ENCODE peak calls at places on chromosomes 16 and 17, in eight cellular contexts. J, E, G, W, X, I, N and A are unnamed samples. For H3K4me1, the result is how much of the 10 kb centered on the place peaks cover.

GRCh38 chr17:65545708-65546523 is 15.5 kb downstream of the AXIN2 start:
- DNase-seq in J (no peak), E (peak), G (no peak), W (no peak), X (no peak), I (no peak), N (no peak), A (peak)

GRCh38 chr17:80772906-80773242 is 218.8 kb upstream of the CHMP6 start:
- DNase-seq in J (no peak), E (no peak), G (no peak), W (no peak), X (no peak), I (no peak), N (no peak), A (no peak)

GRCh38 chr16:86836503-86837125 is 258.3 kb downstream of the FOXL1 start:
- DNase-seq in J (no peak), E (no peak), G (peak), W (no peak), X (peak), I (no peak), N (no peak), A (peak)

GRCh38 chr17:78117027-78117981 is 11.3 kb downstream of the TMC6 start:
- DNase-seq in J (peak), E (peak), G (no peak), W (no peak), X (no peak), I (no peak), N (no peak), A (peak)

GRCh38 chr17:28180449-28180848 is 138.0 kb downstream of the NLK start:
- DNase-seq in J (no peak), E (no peak), G (peak), W (no peak), X (no peak), I (no peak), N (no peak), A (no peak)

GRCh38 chr17:8807070-8807550 is 7.9 kb upstream of the MFSD6L start:
- DNase-seq in J (no peak), E (no peak), G (peak), W (no peak), X (no peak), I (no peak), N (peak), A (no peak)

GRCh38 chr17:27543958-27544349 is 87.0 kb upstream of the LGALS9 start:
- DNase-seq in J (no peak), E (no peak), G (no peak), W (no peak), X (no peak), I (no peak), N (no peak), A (no peak)

GRCh38 chr17:57109393-57110151 is 24.5 kb downstream of the AKAP1 start:
- DNase-seq in J (peak), E (peak), G (no peak), W (peak), X (no peak), I (no peak), N (no peak), A (no peak)

GRCh38 chr16:71882505-71883192 is 1.3 kb downstream of the ZNF821 start:
- DNase-seq in J (peak), E (peak), G (peak), W (peak), X (peak), I (peak), N (peak), A (peak)

GRCh38 chr17:79033741-79034501 is 10.0 kb downstream of the C1QTNF1 start:
- DNase-seq in J (no peak), E (no peak), G (no peak), W (no peak), X (no peak), I (no peak), N (no peak), A (peak)

GRCh38 chr16:73289232-73289631 is 241.3 kb upstream of the ZFHX3 start:
- DNase-seq in J (no peak), E (no peak), G (no peak), W (no peak), X (no peak), I (no peak), N (no peak), A (no peak)

GRCh38 chr17:13931752-13932477 is 137.4 kb upstream of the COX10 start:
- DNase-seq in J (peak), E (no peak), G (peak), W (no peak), X (no peak), I (no peak), N (peak), A (no peak)

GRCh38 chr17:5610956-5611355 is 26.6 kb upstream of the NLRP1 start:
- DNase-seq in J (no peak), E (no peak), G (no peak), W (no peak), X (no peak), I (no peak), N (no peak), A (no peak)

GRCh38 chr16:64132686-64133085 is 989.2 kb downstream of the CDH11 start:
- DNase-seq in J (no peak), E (no peak), G (no peak), W (no peak), X (no peak), I (no peak), N (no peak), A (no peak)

GRCh38 chr17:19376799-19377198 is 1.5 kb upstream of the MAPK7 start:
- DNase-seq in J (no peak), E (no peak), G (no peak), W (no peak), X (no peak), I (no peak), N (peak), A (no peak)

GRCh38 chr17:7083592-7083991 is 3.5 kb upstream of the CLEC10A start:
- DNase-seq in J (no peak), E (no peak), G (peak), W (no peak), X (peak), I (no peak), N (no peak), A (no peak)

GRCh38 chr17:40329981-40330794 is 21.2 kb downstream of the RARA start:
- DNase-seq in J (no peak), E (no peak), G (peak), W (no peak), X (no peak), I (no peak), N (peak), A (peak)

GRCh38 chr17:44218344-44219125 is 940 bp downstream of the UBTF start:
- DNase-seq in J (peak), E (peak), G (peak), W (peak), X (peak), I (peak), N (peak), A (peak)

GRCh38 chr16:31079342-31079944 is 5.2 kb downstream of the ZNF646 start:
- DNase-seq in J (no peak), E (no peak), G (no peak), W (no peak), X (no peak), I (no peak), N (no peak), A (peak)

GRCh38 chr16:68479271-68479670 is 31.0 kb upstream of the SMPD3 start:
- DNase-seq in J (no peak), E (no peak), G (no peak), W (no peak), X (no peak), I (no peak), N (no peak), A (no peak)

GRCh38 chr17:78176548-78177025 is 8.2 kb downstream of the SYNGR2 start:
- DNase-seq in J (peak), E (peak), G (peak), W (peak), X (peak), I (no peak), N (peak), A (peak)

GRCh38 chr16:73735018-73735417 is 561.6 kb upstream of the PSMD7 start:
- DNase-seq in J (no peak), E (no peak), G (peak), W (peak), X (no peak), I (no peak), N (no peak), A (no peak)

GRCh38 chr17:30821751-30822723 is 2.5 kb downstream of the CRLF3 start:
- DNase-seq in J (peak), E (no peak), G (no peak), W (no peak), X (no peak), I (no peak), N (peak), A (no peak)

GRCh38 chr16:87956169-87956770 is 5.0 kb downstream of the BANP start:
- DNase-seq in J (peak), E (peak), G (peak), W (no peak), X (peak), I (no peak), N (no peak), A (peak)

GRCh38 chr17:63482509-63482908 is 5.6 kb downstream of the ACE start:
- DNase-seq in J (no peak), E (no peak), G (no peak), W (no peak), X (no peak), I (no peak), N (no peak), A (no peak)

GRCh38 chr17:21330436-21331160 is 45.6 kb upstream of the KCNJ12 start:
- DNase-seq in J (no peak), E (no peak), G (no peak), W (no peak), X (no peak), I (no peak), N (no peak), A (no peak)

GRCh38 chr17:76268015-76268749 is 3.0 kb downstream of the UBALD2 start:
- DNase-seq in J (peak), E (no peak), G (peak), W (no peak), X (peak), I (no peak), N (peak), A (peak)

GRCh38 chr17:50642722-50643656 is 8.3 kb downstream of the ABCC3 start:
- DNase-seq in J (no peak), E (no peak), G (no peak), W (peak), X (no peak), I (no peak), N (no peak), A (peak)

GRCh38 chr17:50642071-50642721 is 7.5 kb downstream of the ABCC3 start:
- DNase-seq in J (no peak), E (no peak), G (no peak), W (no peak), X (no peak), I (no peak), N (no peak), A (no peak)

GRCh38 chr17:50641339-50641725 is 6.7 kb downstream of the ABCC3 start:
- DNase-seq in J (no peak), E (no peak), G (no peak), W (no peak), X (no peak), I (no peak), N (no peak), A (peak)

GRCh38 chr17:50638851-50639767 is 4.4 kb downstream of the ABCC3 start:
- DNase-seq in J (no peak), E (no peak), G (peak), W (peak), X (peak), I (peak), N (no peak), A (peak)

GRCh38 chr17:50640701-50641338 is 6.1 kb downstream of the ABCC3 start:
- DNase-seq in J (no peak), E (no peak), G (peak), W (peak), X (peak), I (no peak), N (no peak), A (peak)
- H3K4me3 ChIP-seq in J (no peak), E (no peak), G (no peak), W (peak), X (no peak), I (no peak), N (no peak), A (no peak)

DNA sequence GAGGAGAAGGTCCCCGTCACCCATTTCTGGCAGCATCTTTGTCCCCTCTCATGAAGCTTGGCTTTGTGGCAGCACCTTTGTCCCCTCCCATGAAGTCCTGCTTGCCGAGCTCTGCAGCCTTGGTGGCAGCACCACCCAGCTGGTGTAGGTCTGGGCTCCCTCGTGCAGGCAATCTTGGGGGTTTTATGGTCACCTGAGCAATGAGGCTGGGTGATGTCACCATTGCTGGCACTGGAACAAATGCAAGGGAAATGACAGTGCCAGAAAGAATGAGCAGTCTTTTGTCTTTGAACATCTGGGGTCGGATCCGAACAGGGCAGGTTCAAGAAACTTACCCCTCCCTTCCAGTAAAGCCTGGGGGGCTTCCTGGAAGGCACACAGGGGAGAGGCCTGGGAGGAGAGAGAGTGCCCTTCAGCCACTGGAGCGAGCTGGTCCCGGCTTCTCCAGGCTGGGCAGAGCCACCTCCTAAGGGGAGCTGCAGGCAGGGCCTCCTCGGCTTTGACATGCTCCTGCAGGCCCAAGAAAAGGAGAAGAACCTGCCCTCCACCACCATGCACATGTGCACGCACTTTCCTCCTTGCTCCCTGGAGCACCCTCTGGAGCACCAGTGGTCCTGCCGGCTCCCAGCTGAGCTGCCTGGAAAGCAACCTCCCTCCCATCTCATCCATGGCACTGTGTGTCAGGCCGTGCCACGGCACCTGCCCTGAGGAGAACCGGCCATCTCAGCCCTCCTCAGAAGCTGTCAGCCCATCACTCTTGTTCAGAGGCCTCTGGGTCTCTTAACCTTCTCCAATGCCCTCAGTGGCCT is 16.0 kb downstream of the BTBD17 start:
- DNase-seq in J (no peak), E (no peak), G (peak), W (no peak), X (peak), I (no peak), N (no peak), A (no peak)
- H3K4me2 ChIP-seq in J (no peak), E (no peak), G (no peak), W (no peak), X (no peak), I (no peak), N (no peak), A (no peak)

GRCh38 chr17:52148288-52148968 is 10.1 kb downstream of the CA10 start:
- DNase-seq in J (no peak), E (no peak), G (no peak), W (no peak), X (no peak), I (no peak), N (no peak), A (no peak)
- H3K4me1 ChIP-seq in J (under half), E (under half), G (under half), W (under half), X (under half), I (under half), N (under half), A (under half)

DNA sequence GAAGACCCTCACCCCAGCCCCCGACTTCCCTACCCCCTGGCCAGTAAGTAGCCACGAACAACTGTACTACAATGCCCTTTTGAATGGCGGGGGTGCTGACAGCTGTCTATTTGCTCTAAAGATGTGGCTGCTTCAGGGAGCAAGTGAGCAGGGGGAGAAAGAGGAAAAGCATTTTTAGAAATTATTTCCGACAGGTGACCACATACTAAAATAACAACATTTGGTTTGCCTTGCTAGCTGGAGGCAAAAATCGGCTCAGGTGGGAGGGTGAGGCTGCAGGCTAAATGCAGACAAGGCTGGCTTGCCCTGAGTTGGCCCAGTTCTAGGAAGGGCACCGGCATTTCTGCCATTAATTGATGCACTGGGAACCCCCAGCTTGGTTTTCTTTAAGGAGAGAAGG is 188.5 kb downstream of the XYLT1 start:
- DNase-seq in J (no peak), E (no peak), G (no peak), W (no peak), X (no peak), I (no peak), N (peak), A (no peak)
- H3K4me3 ChIP-seq in J (no peak), E (no peak), G (no peak), W (no peak), X (no peak), I (no peak), N (no peak), A (no peak)

GRCh38 chr16:50679266-50679665 is 1.8 kb downstream of the SNX20 start:
- DNase-seq in J (no peak), E (no peak), G (no peak), W (no peak), X (no peak), I (no peak), N (no peak), A (no peak)

GRCh38 chr16:50679676-50680555 is 1.2 kb downstream of the SNX20 start:
- DNase-seq in J (no peak), E (no peak), G (no peak), W (no peak), X (no peak), I (no peak), N (no peak), A (peak)

GRCh38 chr16:50680556-50680893 is 587 bp downstream of the SNX20 start:
- DNase-seq in J (no peak), E (no peak), G (no peak), W (no peak), X (no peak), I (no peak), N (no peak), A (no peak)

GRCh38 chr16:50683689-50684374 is 2.7 kb upstream of the SNX20 start:
- DNase-seq in J (no peak), E (no peak), G (no peak), W (no peak), X (no peak), I (no peak), N (no peak), A (peak)

DNA sequence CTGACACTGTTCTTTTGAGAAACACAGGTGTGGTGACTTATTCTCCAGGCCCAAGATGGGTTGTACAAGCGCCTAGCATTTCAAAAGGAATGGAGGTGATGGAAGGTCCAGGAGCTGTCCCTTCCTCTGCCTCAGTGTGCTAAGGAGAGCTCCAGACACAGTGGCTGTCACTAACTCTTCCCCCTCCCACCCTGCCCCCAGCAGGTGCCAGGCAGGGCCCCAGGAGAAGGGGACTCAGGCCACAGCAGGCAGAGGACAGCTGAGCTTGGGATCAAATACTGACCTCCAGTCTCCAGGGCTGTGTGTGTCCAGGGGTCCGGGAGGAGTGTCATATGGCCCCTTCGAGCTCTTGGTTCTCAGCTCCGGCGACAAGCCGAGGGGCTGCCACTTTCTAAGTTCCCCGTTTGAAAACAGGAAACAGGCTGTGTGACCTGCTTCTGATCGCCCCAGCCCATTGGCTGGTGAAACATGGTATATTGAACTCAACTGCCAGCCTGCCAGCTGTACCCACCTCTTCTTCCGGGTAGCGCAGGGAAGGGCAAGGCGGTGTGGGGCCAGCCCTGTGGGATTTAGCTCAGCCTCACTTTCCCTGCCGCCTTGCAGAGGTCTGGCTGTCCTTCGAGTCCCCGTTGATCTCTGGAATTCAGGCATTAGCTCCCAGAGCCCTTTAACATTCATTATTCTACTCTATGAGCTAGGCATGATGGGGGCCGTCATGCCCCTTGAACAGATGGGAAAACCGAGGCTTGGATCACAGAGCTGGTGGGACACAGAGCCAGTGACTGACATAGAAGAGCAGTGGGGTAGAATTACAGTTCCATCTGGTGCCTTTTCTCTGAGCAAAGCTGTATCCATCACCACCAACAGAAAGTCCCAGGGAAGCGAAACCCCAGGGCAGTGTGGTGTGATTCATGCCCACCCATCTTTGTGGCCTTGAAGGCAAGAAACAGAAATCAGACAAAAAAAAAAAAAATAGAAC is at the start of gene SNX20:
- DNase-seq in J (no peak), E (no peak), G (no peak), W (no peak), X (no peak), I (no peak), N (peak), A (peak)
- H3K4me2 ChIP-seq in J (no peak), E (no peak), G (no peak), W (no peak), X (no peak), I (no peak), N (peak), A (no peak)

DNA sequence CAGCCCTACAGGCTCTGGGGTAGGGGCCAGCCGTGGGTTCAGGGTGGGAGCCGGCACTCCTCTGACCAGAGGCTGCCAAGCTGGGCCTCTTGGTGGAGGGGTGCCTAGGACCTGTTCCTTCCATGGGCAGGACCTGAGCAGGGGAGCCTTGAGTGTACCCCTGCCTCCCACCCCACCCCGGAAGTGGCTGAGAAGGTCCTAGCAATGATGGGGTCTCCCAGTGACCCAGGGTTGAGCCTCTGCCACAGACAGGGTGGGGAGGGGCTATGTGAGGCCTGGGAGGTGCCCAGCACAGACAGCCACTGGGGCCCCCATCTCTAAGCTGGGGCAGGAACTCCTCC is 6.2 kb upstream of the MTSS2 start:
- DNase-seq in J (no peak), E (no peak), G (no peak), W (no peak), X (no peak), I (no peak), N (no peak), A (no peak)
- H3K4me1 ChIP-seq in J (under half), E (under half), G (half or more), W (half or more), X (under half), I (half or more), N (under half), A (under half)

DNA sequence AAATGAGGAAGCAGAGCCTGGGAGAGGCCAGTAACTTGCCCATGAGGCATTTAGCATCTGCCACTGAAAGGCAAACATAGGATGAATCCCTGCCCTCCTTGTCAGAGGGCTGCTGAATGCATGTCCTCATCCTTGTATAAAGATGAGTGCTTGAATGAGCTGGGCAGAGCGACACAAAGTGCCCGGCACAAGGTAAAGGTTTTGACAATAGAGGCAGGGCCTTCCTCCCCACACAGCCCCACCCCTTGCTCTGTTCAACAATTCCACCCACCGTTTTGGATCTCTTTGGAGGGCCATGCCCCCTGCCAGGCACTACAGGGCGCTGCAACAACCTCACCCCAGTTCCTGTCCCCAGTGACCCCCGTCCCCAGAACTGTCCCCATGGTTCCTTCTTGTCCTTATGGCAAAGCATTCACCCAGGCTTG is 1.4 kb upstream of the KRT19 start:
- DNase-seq in J (no peak), E (no peak), G (peak), W (no peak), X (no peak), I (no peak), N (no peak), A (peak)
- H3K4me3 ChIP-seq in J (no peak), E (no peak), G (no peak), W (no peak), X (no peak), I (peak), N (no peak), A (no peak)

GRCh38 chr17:50364061-50364458 is 8.9 kb downstream of the MRPL27 start:
- DNase-seq in J (no peak), E (no peak), G (no peak), W (no peak), X (no peak), I (no peak), N (no peak), A (peak)
- H3K4me2 ChIP-seq in J (no peak), E (peak), G (no peak), W (no peak), X (no peak), I (no peak), N (no peak), A (no peak)